ENCODE peak calls at places on chromosome 21, in nine cellular contexts. C is NAMALWA; Q is esophagus squamous epithelium; D is lower lobe of right lung; T is pancreas; S is CD4-positive, alpha-beta memory T cell; I is fibroblast of lung; N is amygdala; H is effector memory CD8-positive, alpha-beta T cell. Y is an unnamed sample.

GRCh38 chr21:42677339-42678117 is 24.1 kb downstream of the PDE9A start:
- DNase-seq in C (peak), Q (no peak), D (no peak), T (no peak), S (no peak), I (peak), N (no peak), H (no peak), Y (no peak)

GRCh38 chr21:42463861-42464515 is 32.0 kb downstream of the RSPH1 start:
- DNase-seq in C (peak), Q (no peak), D (peak), T (no peak), S (peak), I (peak), N (no peak), H (peak), Y (no peak)

GRCh38 chr21:31265293-31265692 is 78.8 kb downstream of the TIAM1 start:
- DNase-seq in C (no peak), Q (no peak), D (no peak), T (no peak), S (no peak), I (no peak), N (no peak), H (no peak), Y (no peak)

GRCh38 chr21:31136891-31137290 is 98.6 kb upstream of the KRTAP19-8 start:
- DNase-seq in C (peak), Q (no peak), D (no peak), T (peak), S (no peak), I (peak), N (no peak), H (no peak), Y (no peak)

GRCh38 chr21:31158789-31159581 is 120.7 kb upstream of the KRTAP19-8 start:
- DNase-seq in C (peak), Q (no peak), D (no peak), T (no peak), S (peak), I (peak), N (no peak), H (no peak), Y (no peak)

GRCh38 chr21:26506951-26507350 is 66.1 kb downstream of the CYYR1 start:
- DNase-seq in C (no peak), Q (no peak), D (no peak), T (no peak), S (no peak), I (peak), N (no peak), H (no peak), Y (no peak)

GRCh38 chr21:42609806-42610205 is 43.6 kb upstream of the PDE9A start:
- DNase-seq in C (peak), Q (no peak), D (no peak), T (no peak), S (peak), I (no peak), N (no peak), H (no peak), Y (no peak)

GRCh38 chr21:34511787-34512451 is at the start of gene KCNE1:
- DNase-seq in C (no peak), Q (no peak), D (peak), T (no peak), S (no peak), I (peak), N (no peak), H (no peak), Y (peak)

GRCh38 chr21:33682992-33683627 is 40.8 kb downstream of the ITSN1 start:
- DNase-seq in C (no peak), Q (no peak), D (no peak), T (no peak), S (no peak), I (peak), N (no peak), H (no peak), Y (no peak)

GRCh38 chr21:44889625-44890337 is 16.3 kb upstream of the PTTG1IP start:
- DNase-seq in C (no peak), Q (no peak), D (peak), T (no peak), S (no peak), I (no peak), N (no peak), H (no peak), Y (no peak)

GRCh38 chr21:43983860-43984420 is 28.2 kb upstream of the TRAPPC10 start:
- DNase-seq in C (no peak), Q (no peak), D (no peak), T (peak), S (no peak), I (no peak), N (no peak), H (no peak), Y (no peak)

GRCh38 chr21:29091032-29091431 is 17.6 kb upstream of the CCT8 start:
- DNase-seq in C (no peak), Q (no peak), D (no peak), T (no peak), S (no peak), I (peak), N (no peak), H (no peak), Y (no peak)

GRCh38 chr21:27371688-27372331 is 404.9 kb upstream of the ADAMTS5 start:
- DNase-seq in C (no peak), Q (no peak), D (no peak), T (no peak), S (no peak), I (peak), N (no peak), H (no peak), Y (no peak)

GRCh38 chr21:32317726-32318125 is 19.1 kb downstream of the MRAP start:
- DNase-seq in C (no peak), Q (no peak), D (no peak), T (no peak), S (no peak), I (no peak), N (no peak), H (no peak), Y (no peak)

GRCh38 chr21:25179116-25179515 is 428.2 kb downstream of the MRPL39 start:
- DNase-seq in C (no peak), Q (no peak), D (no peak), T (no peak), S (no peak), I (peak), N (no peak), H (no peak), Y (no peak)

GRCh38 chr21:45248301-45248892 is 39.3 kb downstream of the POFUT2 start:
- DNase-seq in C (no peak), Q (no peak), D (no peak), T (no peak), S (no peak), I (no peak), N (no peak), H (no peak), Y (no peak)

GRCh38 chr21:17467829-17468228 is 45.0 kb upstream of the CXADR start:
- DNase-seq in C (no peak), Q (no peak), D (no peak), T (no peak), S (no peak), I (no peak), N (no peak), H (no peak), Y (no peak)

GRCh38 chr21:42160950-42161225 is 58.1 kb upstream of the ABCG1 start:
- DNase-seq in C (no peak), Q (no peak), D (no peak), T (no peak), S (no peak), I (no peak), N (no peak), H (no peak), Y (no peak)

GRCh38 chr21:39127506-39127905 is 55.7 kb downstream of the PSMG1 start:
- DNase-seq in C (no peak), Q (no peak), D (no peak), T (no peak), S (no peak), I (no peak), N (no peak), H (no peak), Y (no peak)

GRCh38 chr21:24395320-24395933 is 1211.9 kb downstream of the MRPL39 start:
- DNase-seq in C (no peak), Q (no peak), D (no peak), T (no peak), S (no peak), I (peak), N (no peak), H (no peak), Y (no peak)

GRCh38 chr21:25107708-25108107 is 499.6 kb downstream of the MRPL39 start:
- DNase-seq in C (no peak), Q (no peak), D (no peak), T (no peak), S (no peak), I (peak), N (no peak), H (no peak), Y (no peak)

Y was measured in ascending aorta.